ENCODE peak calls at places on chromosomes 12 and 14, in six cellular contexts. One of them, this sample, is unnamed.

GRCh38 chr12:132445884-132446471 is 44.0 kb upstream of the FBRSL1 start:
- DNase-seq in choroid plexus epithelial cell: peak
- DNase-seq in DND-41: peak
- DNase-seq in uterus: peak
- DNase-seq in A673: peak
- DNase-seq in body of pancreas: peak
- DNase-seq in this sample: peak

GRCh38 chr14:106556665-106557289 is 1030.4 kb downstream of the TMEM121 start:
- DNase-seq in choroid plexus epithelial cell: no peak
- DNase-seq in DND-41: peak
- DNase-seq in uterus: no peak
- DNase-seq in A673: peak
- DNase-seq in body of pancreas: peak
- DNase-seq in this sample: peak

GRCh38 chr14:90091393-90091792 is 29.6 kb downstream of the KCNK13 start:
- DNase-seq in choroid plexus epithelial cell: peak
- DNase-seq in DND-41: no peak
- DNase-seq in uterus: no peak
- DNase-seq in A673: peak
- DNase-seq in body of pancreas: no peak
- DNase-seq in this sample: no peak

GRCh38 chr12:42372154-42372791 is 46.3 kb downstream of the PPHLN1 start:
- DNase-seq in choroid plexus epithelial cell: peak
- DNase-seq in DND-41: peak
- DNase-seq in uterus: no peak
- DNase-seq in A673: peak
- DNase-seq in body of pancreas: peak
- DNase-seq in this sample: peak

GRCh38 chr14:106166650-106167204 is 640.3 kb downstream of the TMEM121 start:
- DNase-seq in choroid plexus epithelial cell: no peak
- DNase-seq in DND-41: no peak
- DNase-seq in uterus: no peak
- DNase-seq in A673: no peak
- DNase-seq in body of pancreas: no peak
- DNase-seq in this sample: no peak

GRCh38 chr14:103207038-103207403 is 83.8 kb downstream of the TNFAIP2 start:
- DNase-seq in choroid plexus epithelial cell: no peak
- DNase-seq in DND-41: no peak
- DNase-seq in uterus: peak
- DNase-seq in A673: no peak
- DNase-seq in body of pancreas: peak
- DNase-seq in this sample: no peak

GRCh38 chr14:99522025-99522401 is 40.8 kb downstream of the CCNK start:
- DNase-seq in choroid plexus epithelial cell: no peak
- DNase-seq in DND-41: no peak
- DNase-seq in uterus: no peak
- DNase-seq in A673: no peak
- DNase-seq in body of pancreas: no peak
- DNase-seq in this sample: no peak

GRCh38 chr12:124543591-124544310 is 23.7 kb downstream of the NCOR2 start:
- DNase-seq in choroid plexus epithelial cell: peak
- DNase-seq in DND-41: no peak
- DNase-seq in uterus: no peak
- DNase-seq in A673: peak
- DNase-seq in body of pancreas: no peak
- DNase-seq in this sample: no peak

GRCh38 chr12:16331998-16332397 is 15.4 kb upstream of the MGST1 start:
- DNase-seq in choroid plexus epithelial cell: no peak
- DNase-seq in DND-41: no peak
- DNase-seq in uterus: no peak
- DNase-seq in A673: no peak
- DNase-seq in body of pancreas: no peak
- DNase-seq in this sample: no peak

GRCh38 chr14:104639889-104640548 is 35.4 kb upstream of the TMEM179 start:
- DNase-seq in choroid plexus epithelial cell: peak
- DNase-seq in DND-41: peak
- DNase-seq in uterus: no peak
- DNase-seq in A673: peak
- DNase-seq in body of pancreas: peak
- DNase-seq in this sample: peak

GRCh38 chr14:39374846-39375245 is 57.4 kb downstream of the FBXO33 start:
- DNase-seq in choroid plexus epithelial cell: peak
- DNase-seq in DND-41: no peak
- DNase-seq in uterus: no peak
- DNase-seq in A673: peak
- DNase-seq in body of pancreas: no peak
- DNase-seq in this sample: no peak

GRCh38 chr12:95963104-95963503 is 20.0 kb downstream of the AMDHD1 start:
- DNase-seq in choroid plexus epithelial cell: no peak
- DNase-seq in DND-41: no peak
- DNase-seq in uterus: no peak
- DNase-seq in A673: peak
- DNase-seq in body of pancreas: no peak
- DNase-seq in this sample: peak

GRCh38 chr12:90216815-90217214 is 508.2 kb upstream of the ATP2B1 start:
- DNase-seq in choroid plexus epithelial cell: peak
- DNase-seq in DND-41: no peak
- DNase-seq in uterus: no peak
- DNase-seq in A673: no peak
- DNase-seq in body of pancreas: peak
- DNase-seq in this sample: peak

GRCh38 chr14:70905316-70905715 is 1.9 kb upstream of the PCNX1 start:
- DNase-seq in choroid plexus epithelial cell: no peak
- DNase-seq in DND-41: no peak
- DNase-seq in uterus: no peak
- DNase-seq in A673: peak
- DNase-seq in body of pancreas: peak
- DNase-seq in this sample: no peak

GRCh38 chr14:74568896-74569295 is 43.1 kb downstream of the LTBP2 start:
- DNase-seq in choroid plexus epithelial cell: no peak
- DNase-seq in DND-41: no peak
- DNase-seq in uterus: peak
- DNase-seq in A673: no peak
- DNase-seq in body of pancreas: peak
- DNase-seq in this sample: no peak

GRCh38 chr12:92506460-92506859 is 196.3 kb upstream of the PLEKHG7 start:
- DNase-seq in choroid plexus epithelial cell: no peak
- DNase-seq in DND-41: no peak
- DNase-seq in uterus: no peak
- DNase-seq in A673: no peak
- DNase-seq in body of pancreas: peak
- DNase-seq in this sample: no peak

GRCh38 chr12:64680235-64680634 is 69.9 kb downstream of the RASSF3 start:
- DNase-seq in choroid plexus epithelial cell: no peak
- DNase-seq in DND-41: no peak
- DNase-seq in uterus: no peak
- DNase-seq in A673: no peak
- DNase-seq in body of pancreas: peak
- DNase-seq in this sample: no peak

GRCh38 chr12:14982562-14982961 is 9.7 kb downstream of the PDE6H start:
- DNase-seq in choroid plexus epithelial cell: peak
- DNase-seq in DND-41: no peak
- DNase-seq in uterus: no peak
- DNase-seq in A673: no peak
- DNase-seq in body of pancreas: no peak
- DNase-seq in this sample: no peak

GRCh38 chr12:58681730-58682129 is 238.6 kb downstream of the LRIG3 start:
- DNase-seq in choroid plexus epithelial cell: no peak
- DNase-seq in DND-41: no peak
- DNase-seq in uterus: no peak
- DNase-seq in A673: no peak
- DNase-seq in body of pancreas: peak
- DNase-seq in this sample: no peak

GRCh38 chr12:72267974-72268373 is 4.2 kb upstream of the TRHDE start:
- DNase-seq in choroid plexus epithelial cell: peak
- DNase-seq in DND-41: no peak
- DNase-seq in uterus: no peak
- DNase-seq in A673: peak
- DNase-seq in body of pancreas: peak
- DNase-seq in this sample: no peak

GRCh38 chr12:111413442-111414086 is 7.8 kb downstream of the SH2B3 start:
- DNase-seq in choroid plexus epithelial cell: peak
- DNase-seq in DND-41: no peak
- DNase-seq in uterus: no peak
- DNase-seq in A673: peak
- DNase-seq in body of pancreas: no peak
- DNase-seq in this sample: no peak

GRCh38 chr12:69189378-69189978 is 49.9 kb upstream of the CPSF6 start:
- DNase-seq in choroid plexus epithelial cell: peak
- DNase-seq in DND-41: no peak
- DNase-seq in uterus: no peak
- DNase-seq in A673: no peak
- DNase-seq in body of pancreas: no peak
- DNase-seq in this sample: no peak

GRCh38 chr12:68971404-68971803 is 38.4 kb upstream of the CPM start:
- DNase-seq in choroid plexus epithelial cell: peak
- DNase-seq in DND-41: no peak
- DNase-seq in uterus: no peak
- DNase-seq in A673: no peak
- DNase-seq in body of pancreas: no peak
- DNase-seq in this sample: no peak

GRCh38 chr12:117031843-117032592 is 67.2 kb downstream of the TESC start:
- DNase-seq in choroid plexus epithelial cell: no peak
- DNase-seq in DND-41: no peak
- DNase-seq in uterus: peak
- DNase-seq in A673: no peak
- DNase-seq in body of pancreas: peak
- DNase-seq in this sample: no peak

GRCh38 chr12:102543494-102543893 is 63.1 kb upstream of the IGF1 start:
- DNase-seq in choroid plexus epithelial cell: no peak
- DNase-seq in DND-41: no peak
- DNase-seq in uterus: no peak
- DNase-seq in A673: no peak
- DNase-seq in body of pancreas: no peak
- DNase-seq in this sample: peak
- TF ChIP-seq CTCF in choroid plexus epithelial cell: peak
- TF ChIP-seq CTCF in DND-41: no peak
- TF ChIP-seq CTCF in uterus: no peak
- TF ChIP-seq CTCF in A673: peak
- TF ChIP-seq CTCF in body of pancreas: peak
- TF ChIP-seq CTCF in this sample: peak

GRCh38 chr12:53498235-53498630 is 1.0 kb downstream of the MAP3K12 start:
- DNase-seq in choroid plexus epithelial cell: no peak
- DNase-seq in DND-41: no peak
- DNase-seq in uterus: no peak
- DNase-seq in A673: no peak
- DNase-seq in body of pancreas: no peak
- DNase-seq in this sample: no peak
- H3K4me3 ChIP-seq in choroid plexus epithelial cell: peak
- H3K4me3 ChIP-seq in DND-41: peak
- H3K4me3 ChIP-seq in uterus: no peak
- H3K4me3 ChIP-seq in A673: peak
- H3K4me3 ChIP-seq in body of pancreas: no peak
- H3K4me3 ChIP-seq in this sample: no peak

GRCh38 chr12:5746917-5747316 is 198.1 kb downstream of the ANO2 start:
- DNase-seq in choroid plexus epithelial cell: no peak
- DNase-seq in DND-41: no peak
- DNase-seq in uterus: no peak
- DNase-seq in A673: no peak
- DNase-seq in body of pancreas: no peak
- DNase-seq in this sample: no peak

GRCh38 chr12:5748027-5748426 is 197.0 kb downstream of the ANO2 start:
- DNase-seq in choroid plexus epithelial cell: no peak
- DNase-seq in DND-41: no peak
- DNase-seq in uterus: no peak
- DNase-seq in A673: no peak
- DNase-seq in body of pancreas: no peak
- DNase-seq in this sample: no peak

GRCh38 chr12:5746020-5746419 is 199.0 kb downstream of the ANO2 start:
- DNase-seq in choroid plexus epithelial cell: no peak
- DNase-seq in DND-41: no peak
- DNase-seq in uterus: no peak
- DNase-seq in A673: no peak
- DNase-seq in body of pancreas: no peak
- DNase-seq in this sample: no peak

GRCh38 chr12:5746496-5746895 is 198.6 kb downstream of the ANO2 start:
- DNase-seq in choroid plexus epithelial cell: no peak
- DNase-seq in DND-41: no peak
- DNase-seq in uterus: no peak
- DNase-seq in A673: no peak
- DNase-seq in body of pancreas: no peak
- DNase-seq in this sample: no peak

GRCh38 chr12:5745251-5745888 is 199.7 kb downstream of the ANO2 start:
- DNase-seq in choroid plexus epithelial cell: peak
- DNase-seq in DND-41: peak
- DNase-seq in uterus: no peak
- DNase-seq in A673: peak
- DNase-seq in body of pancreas: peak
- DNase-seq in this sample: peak
- TF ChIP-seq CTCF in choroid plexus epithelial cell: peak
- TF ChIP-seq CTCF in DND-41: peak
- TF ChIP-seq CTCF in uterus: peak
- TF ChIP-seq CTCF in A673: peak
- TF ChIP-seq CTCF in body of pancreas: peak
- TF ChIP-seq CTCF in this sample: peak

DNA sequence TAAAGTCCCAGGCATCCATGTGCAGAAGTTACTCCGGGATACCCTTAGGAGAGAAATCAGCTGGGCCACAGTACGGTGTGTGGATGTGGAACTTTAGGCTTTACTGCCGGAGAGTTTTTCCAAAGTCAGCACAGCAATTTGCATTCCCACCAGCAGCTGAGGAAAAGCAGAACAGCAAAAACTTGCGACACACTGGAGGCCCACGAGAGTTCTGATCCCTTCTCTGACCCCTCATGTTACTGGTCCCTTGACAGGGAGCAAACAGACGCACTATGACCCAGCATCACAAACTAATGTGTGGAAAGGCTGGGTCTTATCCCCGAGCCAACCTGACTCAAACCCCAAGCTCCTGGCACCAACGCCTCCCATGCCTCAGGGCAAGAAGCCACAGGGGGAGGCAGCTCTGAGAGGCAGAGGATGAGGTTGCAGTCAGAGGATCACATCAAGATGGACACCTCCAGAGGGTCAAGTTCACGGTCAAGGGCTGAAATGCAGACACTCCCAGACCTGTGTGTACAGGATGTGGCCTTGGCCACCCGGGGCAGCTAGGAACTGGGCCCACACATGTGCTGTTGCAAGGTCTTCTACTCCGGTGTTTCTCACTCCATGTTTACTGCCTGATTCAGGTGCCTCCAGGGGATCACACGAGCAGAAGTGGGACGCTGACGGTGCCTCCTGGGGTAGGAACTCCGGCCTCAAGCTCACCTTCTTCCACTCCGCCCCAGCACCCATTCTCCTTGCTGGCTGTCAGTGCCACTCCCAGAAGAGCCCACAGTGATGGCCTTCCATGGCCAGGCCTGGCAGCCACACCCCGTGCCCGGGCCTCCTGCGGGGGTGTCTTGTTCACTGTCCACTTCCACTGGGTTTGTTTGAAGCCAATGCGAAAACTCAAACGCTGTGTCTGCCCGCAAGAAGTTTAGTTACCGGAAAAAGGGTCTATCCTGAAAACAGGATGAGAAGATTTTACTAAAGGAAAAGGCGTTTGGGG is 38.4 kb downstream of the CCDC88C start:
- DNase-seq in choroid plexus epithelial cell: no peak
- DNase-seq in DND-41: no peak
- DNase-seq in uterus: no peak
- DNase-seq in A673: no peak
- DNase-seq in body of pancreas: peak
- DNase-seq in this sample: no peak
- H3K4me3 ChIP-seq in choroid plexus epithelial cell: no peak
- H3K4me3 ChIP-seq in DND-41: no peak
- H3K4me3 ChIP-seq in uterus: no peak
- H3K4me3 ChIP-seq in A673: no peak
- H3K4me3 ChIP-seq in body of pancreas: no peak
- H3K4me3 ChIP-seq in this sample: no peak

GRCh38 chr12:100797246-100797645 is 2.7 kb downstream of the ANO4 start:
- DNase-seq in choroid plexus epithelial cell: no peak
- DNase-seq in DND-41: no peak
- DNase-seq in uterus: no peak
- DNase-seq in A673: peak
- DNase-seq in body of pancreas: no peak
- DNase-seq in this sample: no peak
- TF ChIP-seq CTCF in choroid plexus epithelial cell: no peak
- TF ChIP-seq CTCF in DND-41: no peak
- TF ChIP-seq CTCF in uterus: no peak
- TF ChIP-seq CTCF in A673: no peak
- TF ChIP-seq CTCF in body of pancreas: no peak
- TF ChIP-seq CTCF in this sample: no peak